ENCODE peak calls at places on chromosomes 12 and 14, in nine cellular contexts. E is colonic mucosa; Q is astrocyte of the spinal cord; S is CD4-positive, alpha-beta T cell; J is mammary epithelial cell; L is mucosa of descending colon; B is RWPE1; D is heart left ventricle; A is transverse colon. X is an unnamed sample.

GRCh38 chr14:72758993-72759392 is 134.9 kb downstream of the DPF3 start:
- DNase-seq in E (no peak), Q (no peak), S (no peak), J (no peak), L (no peak), B (no peak), D (no peak), A (no peak), X (no peak)

GRCh38 chr12:57718641-57719528 is 19.7 kb downstream of the AGAP2 start:
- DNase-seq in E (no peak), Q (no peak), S (no peak), J (no peak), L (no peak), B (no peak), D (no peak), A (no peak), X (no peak)

GRCh38 chr14:99819514-99819913 is 26.3 kb downstream of the EML1 start:
- DNase-seq in E (no peak), Q (no peak), S (no peak), J (no peak), L (no peak), B (no peak), D (no peak), A (no peak), X (peak)

GRCh38 chr14:63045234-63045611 is at the start of gene KCNH5:
- DNase-seq in E (no peak), Q (peak), S (no peak), J (peak), L (no peak), B (peak), D (peak), A (no peak), X (peak)

GRCh38 chr14:105381446-105382342 is 16.6 kb upstream of the TEX22 start:
- DNase-seq in E (no peak), Q (no peak), S (no peak), J (no peak), L (no peak), B (no peak), D (no peak), A (no peak), X (no peak)

GRCh38 chr12:42090899-42091298 is 53.8 kb downstream of the GXYLT1 start:
- DNase-seq in E (no peak), Q (peak), S (no peak), J (peak), L (no peak), B (peak), D (no peak), A (no peak), X (no peak)

GRCh38 chr12:461425-461824 is 1.7 kb downstream of the B4GALNT3 start:
- DNase-seq in E (peak), Q (no peak), S (no peak), J (no peak), L (peak), B (no peak), D (no peak), A (peak), X (no peak)

GRCh38 chr12:109264095-109264942 is 44.8 kb downstream of the FOXN4 start:
- DNase-seq in E (peak), Q (peak), S (no peak), J (peak), L (peak), B (peak), D (peak), A (peak), X (peak)

GRCh38 chr14:91752956-91753355 is 21.1 kb upstream of the CATSPERB start:
- DNase-seq in E (no peak), Q (no peak), S (no peak), J (no peak), L (no peak), B (no peak), D (no peak), A (no peak), X (no peak)

GRCh38 chr14:45946251-45946650 is 693.2 kb upstream of the MIS18BP1 start:
- DNase-seq in E (no peak), Q (no peak), S (no peak), J (no peak), L (no peak), B (no peak), D (no peak), A (no peak), X (no peak)

GRCh38 chr12:1630081-1630826 is 1.2 kb downstream of the WNT5B start:
- DNase-seq in E (peak), Q (peak), S (no peak), J (no peak), L (peak), B (no peak), D (peak), A (peak), X (peak)

GRCh38 chr12:68119250-68119649 is 40.3 kb downstream of the IFNG start:
- DNase-seq in E (no peak), Q (no peak), S (no peak), J (no peak), L (no peak), B (no peak), D (no peak), A (no peak), X (peak)

GRCh38 chr12:119624971-119625370 is 31.4 kb downstream of the TMEM233 start:
- DNase-seq in E (no peak), Q (peak), S (no peak), J (peak), L (no peak), B (no peak), D (no peak), A (no peak), X (no peak)

GRCh38 chr12:56840922-56841321 is 77.8 kb downstream of the HSD17B6 start:
- DNase-seq in E (no peak), Q (peak), S (no peak), J (peak), L (no peak), B (peak), D (no peak), A (peak), X (no peak)

GRCh38 chr14:20745571-20746358 is at the start of gene EDDM3A:
- DNase-seq in E (no peak), Q (no peak), S (no peak), J (no peak), L (no peak), B (no peak), D (no peak), A (no peak), X (no peak)

GRCh38 chr12:14284189-14284722 is 81.2 kb upstream of the ATF7IP start:
- DNase-seq in E (no peak), Q (no peak), S (no peak), J (no peak), L (no peak), B (no peak), D (peak), A (no peak), X (no peak)

GRCh38 chr12:98741229-98741614 is 96.1 kb downstream of the APAF1 start:
- DNase-seq in E (no peak), Q (no peak), S (no peak), J (peak), L (no peak), B (no peak), D (no peak), A (no peak), X (peak)

GRCh38 chr12:112515868-112516267 is 97.1 kb downstream of the PTPN11 start:
- DNase-seq in E (no peak), Q (no peak), S (no peak), J (no peak), L (no peak), B (no peak), D (no peak), A (no peak), X (no peak)

GRCh38 chr12:70177637-70178036 is 65.6 kb upstream of the CNOT2 start:
- DNase-seq in E (no peak), Q (no peak), S (no peak), J (no peak), L (no peak), B (no peak), D (no peak), A (no peak), X (no peak)

GRCh38 chr14:56138987-56139386 is 20.8 kb downstream of the PELI2 start:
- DNase-seq in E (no peak), Q (no peak), S (no peak), J (no peak), L (no peak), B (no peak), D (no peak), A (no peak), X (no peak)

GRCh38 chr12:6958609-6959375 is 7.6 kb downstream of the PTPN6 start:
- DNase-seq in E (no peak), Q (no peak), S (peak), J (no peak), L (peak), B (no peak), D (peak), A (peak), X (peak)

GRCh38 chr14:50871914-50872732 is at the start of gene ABHD12B:
- DNase-seq in E (no peak), Q (no peak), S (no peak), J (no peak), L (no peak), B (no peak), D (peak), A (no peak), X (no peak)

GRCh38 chr12:133105620-133106019 is 24.5 kb downstream of the ZNF891 start:
- DNase-seq in E (no peak), Q (peak), S (no peak), J (no peak), L (no peak), B (no peak), D (no peak), A (no peak), X (no peak)

GRCh38 chr12:52984136-52984535 is 22.1 kb upstream of the EIF4B start:
- DNase-seq in E (no peak), Q (no peak), S (no peak), J (no peak), L (no peak), B (no peak), D (no peak), A (no peak), X (no peak)

GRCh38 chr12:81083018-81083417 is 5.1 kb downstream of the ACSS3 start:
- DNase-seq in E (no peak), Q (no peak), S (no peak), J (no peak), L (no peak), B (no peak), D (no peak), A (no peak), X (no peak)

GRCh38 chr12:53159195-53159834 is 21.2 kb upstream of the ZNF740 start:
- DNase-seq in E (peak), Q (peak), S (peak), J (peak), L (peak), B (peak), D (peak), A (peak), X (peak)

GRCh38 chr12:103800252-103800771 is 40.7 kb downstream of the NT5DC3 start:
- DNase-seq in E (peak), Q (peak), S (no peak), J (peak), L (peak), B (no peak), D (peak), A (peak), X (no peak)

GRCh38 chr14:61091657-61092273 is 110.7 kb downstream of the SLC38A6 start:
- DNase-seq in E (no peak), Q (peak), S (no peak), J (no peak), L (no peak), B (no peak), D (no peak), A (no peak), X (no peak)

GRCh38 chr14:94312481-94313246 is 10.5 kb downstream of the SERPINA6 start:
- DNase-seq in E (peak), Q (no peak), S (no peak), J (peak), L (no peak), B (peak), D (no peak), A (no peak), X (no peak)

GRCh38 chr12:65532162-65532561 is 253.7 kb downstream of the MSRB3 start:
- DNase-seq in E (no peak), Q (peak), S (no peak), J (no peak), L (no peak), B (no peak), D (no peak), A (no peak), X (no peak)

GRCh38 chr14:105062048-105062433 is 3.2 kb downstream of the GPR132 start:
- DNase-seq in E (no peak), Q (no peak), S (no peak), J (no peak), L (no peak), B (no peak), D (no peak), A (no peak), X (no peak)

GRCh38 chr12:94648578-94648977 is 1.8 kb downstream of the TMCC3 start:
- DNase-seq in E (no peak), Q (no peak), S (no peak), J (peak), L (no peak), B (peak), D (no peak), A (no peak), X (no peak)

GRCh38 chr12:94644141-94644575 is 6.2 kb downstream of the TMCC3 start:
- DNase-seq in E (no peak), Q (peak), S (no peak), J (peak), L (no peak), B (peak), D (peak), A (peak), X (peak)

GRCh38 chr12:94650143-94651056 is at the start of gene TMCC3:
- DNase-seq in E (peak), Q (no peak), S (peak), J (peak), L (peak), B (peak), D (peak), A (peak), X (peak)

GRCh38 chr12:94644622-94645021 is 5.7 kb downstream of the TMCC3 start:
- DNase-seq in E (no peak), Q (peak), S (no peak), J (peak), L (no peak), B (peak), D (no peak), A (no peak), X (peak)

DNA sequence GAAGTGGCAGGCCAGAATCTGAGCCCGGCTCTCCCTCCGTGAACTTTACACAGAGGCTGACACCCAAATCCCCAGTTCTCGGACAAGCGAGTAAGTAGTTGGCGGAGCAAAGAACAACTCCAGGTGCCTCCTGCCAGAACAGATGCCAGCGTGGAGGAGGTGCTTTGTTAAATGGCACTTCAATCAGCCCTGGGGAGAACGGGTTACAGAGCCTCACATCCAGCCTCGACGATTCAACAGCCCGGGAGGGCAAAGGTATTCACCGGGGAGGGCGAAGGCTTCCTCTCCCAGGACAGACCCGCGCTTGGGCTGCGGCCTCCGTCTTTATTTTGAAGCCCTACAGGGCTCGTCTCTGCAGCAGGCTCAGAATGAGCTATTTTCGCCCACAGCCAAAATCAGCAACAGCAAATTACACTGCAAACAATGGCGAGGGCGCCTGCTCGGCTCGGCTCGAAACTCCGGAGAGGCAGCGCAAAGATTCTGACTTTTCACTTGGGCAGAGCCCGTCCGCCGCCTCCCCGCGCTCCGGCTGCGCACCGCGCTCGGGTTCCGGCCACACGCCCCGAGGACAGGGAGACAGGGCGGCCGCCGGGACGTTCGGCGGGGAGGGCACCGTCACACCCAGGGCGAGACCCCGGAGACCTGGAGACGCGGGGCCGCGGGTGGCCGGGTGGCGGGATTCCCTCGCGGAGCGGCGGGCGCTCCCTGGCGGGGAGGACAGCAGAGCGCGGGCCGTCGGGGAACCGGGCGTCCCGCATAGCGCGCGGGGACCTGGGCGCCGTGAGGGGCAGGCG is 811 bp downstream of the TMCC3 start:
- DNase-seq in E (peak), Q (peak), S (peak), J (peak), L (peak), B (peak), D (peak), A (peak), X (peak)
- TF ChIP-seq CTCF in E (peak), Q (peak), S (no peak), J (peak), L (no peak), B (peak), D (peak), A (peak), X (peak)

DNA sequence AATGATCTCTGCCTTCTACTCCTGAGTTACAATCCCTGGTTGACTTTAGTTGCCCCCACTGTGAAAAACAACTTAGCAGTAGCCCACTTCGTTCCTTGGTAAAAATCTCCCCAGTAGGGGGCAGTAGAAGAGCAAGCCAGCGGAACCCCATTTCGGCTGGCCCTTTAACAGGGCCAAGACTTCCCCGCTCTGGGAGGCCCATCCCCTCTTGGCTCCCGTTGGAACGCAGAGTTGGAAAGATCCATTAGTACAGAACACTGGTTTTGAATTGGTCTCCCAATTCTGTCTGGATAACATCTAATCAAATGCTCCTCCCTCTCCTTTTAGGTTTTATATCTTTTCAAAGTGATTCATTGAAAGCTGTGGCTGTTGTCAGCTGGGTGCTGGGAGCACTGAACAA is 1133.3 kb downstream of the BCL11B start:
- DNase-seq in E (peak), Q (peak), S (peak), J (peak), L (peak), B (no peak), D (no peak), A (peak), X (peak)
- TF ChIP-seq CTCF in E (peak), Q (peak), S (peak), J (peak), L (peak), B (no peak), D (no peak), A (peak), X (peak)

GRCh38 chr12:89391726-89392336 is 39.5 kb upstream of the DUSP6 start:
- DNase-seq in E (no peak), Q (no peak), S (no peak), J (no peak), L (no peak), B (no peak), D (no peak), A (no peak), X (no peak)

GRCh38 chr12:89392401-89392800 is 40.1 kb upstream of the DUSP6 start:
- DNase-seq in E (no peak), Q (no peak), S (no peak), J (no peak), L (no peak), B (no peak), D (no peak), A (no peak), X (no peak)

GRCh38 chr12:89393551-89394121 is 41.3 kb upstream of the DUSP6 start:
- DNase-seq in E (no peak), Q (no peak), S (no peak), J (no peak), L (no peak), B (no peak), D (no peak), A (no peak), X (no peak)

GRCh38 chr12:89390802-89391673 is 38.7 kb upstream of the DUSP6 start:
- DNase-seq in E (peak), Q (peak), S (no peak), J (peak), L (no peak), B (no peak), D (no peak), A (peak), X (no peak)

GRCh38 chr12:89389755-89390661 is 37.7 kb upstream of the DUSP6 start:
- DNase-seq in E (peak), Q (no peak), S (no peak), J (no peak), L (peak), B (no peak), D (no peak), A (peak), X (no peak)
- TF ChIP-seq CTCF in E (no peak), Q (no peak), S (no peak), J (no peak), L (no peak), B (no peak), D (no peak), A (peak), X (no peak)

GRCh38 chr14:21802441-21802840 is 128.8 kb upstream of the OR4E1 start:
- DNase-seq in E (no peak), Q (no peak), S (no peak), J (no peak), L (no peak), B (no peak), D (no peak), A (no peak), X (no peak)

GRCh38 chr14:21791749-21792148 is 118.1 kb upstream of the OR4E1 start:
- DNase-seq in E (no peak), Q (no peak), S (no peak), J (no peak), L (no peak), B (no peak), D (no peak), A (no peak), X (peak)

GRCh38 chr14:21795456-21795855 is 121.8 kb upstream of the OR4E1 start:
- DNase-seq in E (no peak), Q (no peak), S (no peak), J (no peak), L (no peak), B (no peak), D (no peak), A (no peak), X (no peak)

GRCh38 chr14:21796912-21797311 is 123.3 kb upstream of the OR4E1 start:
- DNase-seq in E (no peak), Q (no peak), S (no peak), J (peak), L (no peak), B (no peak), D (no peak), A (no peak), X (peak)
- TF ChIP-seq CTCF in E (no peak), Q (no peak), S (no peak), J (peak), L (no peak), B (no peak), D (no peak), A (no peak), X (no peak)